ENCODE peak calls at places on chromosomes 11 and 22, in six cellular contexts. Z is naive thymus-derived CD4-positive, alpha-beta T cell; F is pancreas; L is prostate gland; P is ascending aorta; H is K562. G is an unnamed sample.

GRCh38 chr11:27485930-27486773 is 13.6 kb upstream of the LGR4 start:
- DNase-seq in H (peak; percentile 75), P (no peak), Z (peak; percentile 32), F (no peak), L (peak; percentile 59), G (peak; percentile 25)

GRCh38 chr22:25827415-25827814 is 85.4 kb downstream of the MYO18B start:
- DNase-seq in H (no peak), F (no peak), L (no peak), Z (no peak), P (no peak), G (no peak)

GRCh38 chr11:31788066-31788465 is 23.1 kb downstream of the PAX6 start:
- DNase-seq in H (no peak), P (no peak), L (no peak), F (no peak), Z (no peak), G (no peak)

GRCh38 chr11:9688716-9689511 is 25.0 kb downstream of the SWAP70 start:
- DNase-seq in P (no peak), F (no peak), Z (no peak), L (peak; percentile 24), H (peak; percentile 13), G (no peak)

GRCh38 chr11:2208691-2209369 is 37.2 kb upstream of the TH start:
- DNase-seq in H (no peak), F (peak; percentile 75), P (peak; percentile 55), L (peak; percentile 36), Z (no peak), G (no peak)

GRCh38 chr22:22554324-22555284 is 4.5 kb downstream of the PRAME start:
- DNase-seq in L (no peak), P (no peak), Z (no peak), F (no peak), H (peak; percentile 56), G (no peak)

GRCh38 chr11:118415051-118415738 is 13.8 kb downstream of the ATP5MG start:
- DNase-seq in P (no peak), Z (no peak), F (no peak), L (no peak), H (peak; percentile 59), G (no peak)

GRCh38 chr11:65422104-65422632 is 430 bp upstream of the NEAT1 start:
- DNase-seq in P (peak; percentile 98), Z (peak; percentile 85), H (peak; percentile 98), F (peak; percentile 99), L (peak; percentile 96), G (peak; percentile 89)

GRCh38 chr11:100403817-100404216 is 283.3 kb upstream of the ARHGAP42 start:
- DNase-seq in Z (no peak), P (no peak), F (no peak), L (no peak), H (no peak), G (no peak)

GRCh38 chr22:31681625-31682345 is 19.8 kb upstream of the PISD start:
- DNase-seq in F (no peak), Z (no peak), H (no peak), L (no peak), P (no peak), G (no peak)

GRCh38 chr22:26714971-26715370 is 57.6 kb downstream of the MIAT start:
- DNase-seq in Z (no peak), H (no peak), P (no peak), F (no peak), L (no peak), G (no peak)

GRCh38 chr22:32794449-32795213 is 6.9 kb upstream of the TIMP3 start:
- DNase-seq in L (no peak), F (no peak), H (no peak), P (no peak), Z (no peak), G (no peak)

GRCh38 chr11:44763111-44763820 is 36.5 kb downstream of the TSPAN18 start:
- DNase-seq in F (no peak), L (no peak), P (peak; percentile 45), H (no peak), Z (no peak), G (no peak)

GRCh38 chr11:70117567-70118194 is 39.6 kb downstream of the ANO1 start:
- DNase-seq in H (no peak), L (no peak), F (no peak), Z (no peak), P (no peak), G (no peak)

GRCh38 chr11:86747801-86748200 is 52.5 kb upstream of the PRSS23 start:
- DNase-seq in P (no peak), H (no peak), L (no peak), Z (no peak), F (no peak), G (no peak)

GRCh38 chr22:37742374-37743092 is 45.7 kb downstream of the TRIOBP start:
- DNase-seq in H (peak; percentile 25), Z (no peak), F (no peak), P (no peak), L (no peak), G (no peak)

GRCh38 chr11:43517518-43517917 is 158.8 kb downstream of the TTC17 start:
- DNase-seq in P (no peak), Z (no peak), F (no peak), L (no peak), H (no peak), G (no peak)

GRCh38 chr11:67489203-67489859 is 6.5 kb downstream of the AIP start:
- DNase-seq in F (peak; percentile 33), H (no peak), L (no peak), Z (no peak), P (no peak), G (no peak)

GRCh38 chr22:44519895-44520294 is 21.9 kb upstream of the RTL6 start:
- DNase-seq in L (no peak), P (no peak), Z (no peak), H (no peak), F (no peak), G (no peak)

GRCh38 chr11:101476186-101476585 is 107.6 kb downstream of the TRPC6 start:
- DNase-seq in P (no peak), L (no peak), F (no peak), H (no peak), Z (no peak), G (no peak)

GRCh38 chr11:16605440-16605970 is 132.9 kb upstream of the C11orf58 start:
- DNase-seq in L (no peak), Z (no peak), P (peak; percentile 62), H (peak; percentile 63), F (peak; percentile 41), G (no peak)

GRCh38 chr11:35337136-35337918 is 82.0 kb downstream of the SLC1A2 start:
- DNase-seq in H (peak; percentile 63), Z (no peak), L (peak; percentile 62), P (no peak), F (no peak), G (no peak)

GRCh38 chr11:131609317-131609716 is 238.9 kb downstream of the NTM start:
- DNase-seq in H (no peak), P (no peak), Z (no peak), L (no peak), F (no peak), G (no peak)

GRCh38 chr11:19800714-19801519 is 88.3 kb downstream of the NAV2 start:
- DNase-seq in F (no peak), H (no peak), L (no peak), Z (no peak), P (no peak), G (no peak)

DNA sequence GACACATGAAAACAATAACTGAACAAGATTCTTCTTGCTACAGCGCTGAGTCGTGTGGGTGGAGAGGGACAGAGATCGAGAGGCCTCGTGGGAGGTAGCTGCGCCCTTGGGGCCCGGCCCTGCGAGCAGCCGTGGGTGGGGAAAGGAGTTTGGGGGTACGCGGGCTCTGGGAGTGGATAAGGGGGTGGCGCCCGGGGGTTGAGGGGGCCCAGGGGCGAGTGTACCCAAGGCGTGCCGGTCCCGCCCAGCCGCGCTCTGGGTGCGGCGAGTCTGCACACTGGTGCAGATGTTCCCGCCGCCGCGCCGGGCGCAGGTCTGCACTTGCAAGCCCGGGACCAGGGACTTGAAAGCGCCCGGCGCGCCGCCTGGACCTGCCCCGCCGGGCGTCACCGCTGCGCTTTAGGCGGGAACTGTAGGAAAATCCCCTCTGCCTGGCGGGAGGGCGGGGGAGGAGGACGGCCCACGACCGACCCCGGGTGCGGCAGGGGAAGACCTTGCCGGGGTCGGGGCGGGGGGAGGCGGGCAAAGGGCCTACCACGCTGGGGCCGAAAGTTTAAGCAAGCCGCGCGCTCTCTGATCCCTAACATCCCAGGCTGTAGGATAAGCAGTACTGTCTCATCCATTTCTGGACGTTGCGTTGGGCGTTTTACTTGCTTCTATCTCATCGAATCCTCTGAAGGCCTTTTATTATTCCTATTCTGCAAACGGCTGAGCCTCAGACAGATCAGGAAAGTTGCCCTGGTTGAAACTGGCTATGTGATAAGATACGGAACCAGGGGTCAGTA is 1.4 kb upstream of the KREMEN1 start:
- DNase-seq in H (peak; percentile 23), L (peak; percentile 80), F (peak; percentile 67), Z (peak; percentile 34), P (peak; percentile 72), G (no peak)
- H3K4me3 ChIP-seq in H (no peak overlapping the region), L (peak overlapping the region; percentile 22), F (no peak overlapping the region), Z (peak overlapping the region; percentile 46), P (peak overlapping the region; percentile 40), G (peak overlapping the region; percentile 55)

DNA sequence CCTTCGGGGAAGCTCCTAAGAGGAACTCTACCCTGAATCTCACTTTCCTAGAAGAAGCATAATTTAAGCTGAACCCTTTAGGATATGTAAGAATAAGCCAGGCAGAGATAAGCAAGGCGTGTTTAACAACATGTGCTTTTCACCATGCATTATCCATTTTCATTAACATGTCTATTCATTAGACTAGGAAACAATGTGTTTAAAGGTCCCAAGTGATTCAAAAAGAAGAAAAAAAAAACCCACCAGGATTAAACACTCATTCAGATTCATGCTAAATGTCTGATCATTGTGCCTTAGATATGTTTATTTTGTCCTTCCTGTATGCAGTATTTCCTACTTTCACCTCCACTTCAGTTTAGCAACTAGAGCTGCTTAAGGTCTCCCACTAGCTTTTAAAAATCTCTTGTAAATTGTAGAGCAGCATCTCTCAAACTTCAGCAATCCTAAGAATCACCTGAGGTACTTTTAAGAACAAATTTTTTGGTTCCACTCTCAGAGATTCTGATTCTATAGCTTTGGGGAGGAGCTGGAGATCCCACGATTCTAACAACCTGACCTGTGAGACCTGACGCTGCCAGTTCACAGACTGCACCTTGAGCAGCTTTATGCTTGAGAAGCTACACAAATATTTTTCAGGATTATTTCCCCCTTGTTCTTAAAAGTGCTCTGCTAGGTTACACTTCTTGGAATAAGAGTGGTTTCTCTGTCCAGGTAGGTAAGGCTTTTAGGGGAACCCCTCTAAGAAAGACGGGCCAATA is 955.4 kb upstream of the CCDC90B start:
- DNase-seq in H (no peak), Z (no peak), P (no peak), F (no peak), L (no peak), G (no peak)
- H3K27ac ChIP-seq in H (no peak overlapping the region), Z (no peak overlapping the region), P (no peak overlapping the region), F (no peak overlapping the region), L (no peak overlapping the region), G (no peak overlapping the region)

DNA sequence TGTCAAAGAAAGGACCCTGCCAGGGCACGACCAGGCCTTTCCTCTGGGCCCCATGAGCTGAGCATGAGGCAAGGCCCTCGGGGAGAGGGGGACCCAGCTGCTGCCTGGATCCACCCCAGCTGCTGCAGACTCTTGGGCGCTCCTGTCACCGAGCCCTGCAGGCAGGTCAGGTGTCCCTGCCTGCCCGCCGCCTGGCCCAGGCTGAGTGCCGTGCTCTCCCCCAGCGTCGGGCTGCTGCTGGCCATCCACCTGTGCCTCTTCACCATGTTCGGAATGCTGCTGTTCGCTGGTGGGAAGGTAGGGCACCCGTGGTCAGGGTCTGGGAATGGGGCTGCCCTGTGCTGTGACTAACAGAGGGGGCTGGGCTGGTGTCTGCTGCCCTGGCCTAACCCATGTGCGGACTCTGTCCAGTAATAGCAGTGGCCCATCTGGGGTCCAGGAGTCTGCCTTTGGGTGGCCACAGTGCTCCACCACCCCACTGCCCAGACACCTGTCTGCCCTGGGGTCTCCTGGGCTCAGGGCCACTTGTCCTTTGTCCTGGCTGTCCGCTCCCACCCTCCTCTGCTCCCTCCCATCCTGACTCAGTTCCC is 15.0 kb downstream of the TPCN2 start:
- DNase-seq in F (no peak), Z (no peak), L (no peak), H (no peak), P (no peak), G (no peak)
- H3K36me3 ChIP-seq in F (no peaks in the 10 kb centered on the region), Z (no peaks in the 10 kb centered on the region), L (peaks cover 4% of the 10 kb centered on the region), H (no peaks in the 10 kb centered on the region), P (peaks cover 63% of the 10 kb centered on the region), G (no peaks in the 10 kb centered on the region)

GRCh38 chr22:35070451-35071093 is 4.6 kb downstream of the ISX start:
- DNase-seq in Z (no peak), H (no peak), F (no peak), L (no peak), P (no peak), G (no peak)
- H3K4me3 ChIP-seq in Z (no peak overlapping the region), H (no peak overlapping the region), F (no peak overlapping the region), L (no peak overlapping the region), P (no peak overlapping the region), G (no peak overlapping the region)